ENCODE peak calls at places on chromosomes 13 and 19, in four cellular contexts. One of them, this sample, is unnamed.
A peak's percentile ranks its signal among the peaks of the same experiment; 100 is the strongest.

GRCh38 chr19:13120817-13121216 is 2.8 kb downstream of the NACC1 start:
- DNase-seq in K562: no peak
- DNase-seq in H1: no peak
- DNase-seq in GM12878: no peak
- DNase-seq in this sample: no peak

GRCh38 chr19:1568320-1569019 is at the start of gene MEX3D:
- DNase-seq in K562: peak; percentile 98
- DNase-seq in H1: peak; percentile 79
- DNase-seq in GM12878: no peak
- DNase-seq in this sample: no peak

GRCh38 chr13:113972451-113973217 is 1.2 kb downstream of the C13orf46 start:
- DNase-seq in K562: no peak
- DNase-seq in H1: no peak
- DNase-seq in GM12878: no peak
- DNase-seq in this sample: no peak

GRCh38 chr13:71218960-71219359 is 648.0 kb downstream of the DACH1 start:
- DNase-seq in K562: no peak
- DNase-seq in H1: no peak
- DNase-seq in GM12878: no peak
- DNase-seq in this sample: no peak

GRCh38 chr13:44079413-44080205 is 199.9 kb downstream of the LACC1 start:
- DNase-seq in K562: no peak
- DNase-seq in H1: no peak
- DNase-seq in GM12878: no peak
- DNase-seq in this sample: no peak

GRCh38 chr13:104315606-104316005 is 1249.4 kb upstream of the SLC10A2 start:
- DNase-seq in K562: no peak
- DNase-seq in H1: no peak
- DNase-seq in GM12878: no peak
- DNase-seq in this sample: peak; percentile 3

GRCh38 chr13:113122571-113123225 is at the start of gene F10:
- DNase-seq in K562: peak; percentile 65
- DNase-seq in H1: peak; percentile 68
- DNase-seq in GM12878: no peak
- DNase-seq in this sample: peak; percentile 50

GRCh38 chr13:51620165-51620983 is 36.1 kb downstream of the WDFY2 start:
- DNase-seq in K562: no peak
- DNase-seq in H1: no peak
- DNase-seq in GM12878: no peak
- DNase-seq in this sample: no peak

GRCh38 chr19:14369399-14370168 is 11.7 kb upstream of the ADGRE5 start:
- DNase-seq in K562: peak; percentile 30
- DNase-seq in H1: no peak
- DNase-seq in GM12878: no peak
- DNase-seq in this sample: no peak

GRCh38 chr19:14112809-14113385 is 4.7 kb downstream of the PRKACA start:
- DNase-seq in K562: no peak
- DNase-seq in H1: no peak
- DNase-seq in GM12878: no peak
- DNase-seq in this sample: no peak

GRCh38 chr13:76837811-76838210 is 48.4 kb downstream of the KCTD12 start:
- DNase-seq in K562: no peak
- DNase-seq in H1: no peak
- DNase-seq in GM12878: no peak
- DNase-seq in this sample: no peak

DNA sequence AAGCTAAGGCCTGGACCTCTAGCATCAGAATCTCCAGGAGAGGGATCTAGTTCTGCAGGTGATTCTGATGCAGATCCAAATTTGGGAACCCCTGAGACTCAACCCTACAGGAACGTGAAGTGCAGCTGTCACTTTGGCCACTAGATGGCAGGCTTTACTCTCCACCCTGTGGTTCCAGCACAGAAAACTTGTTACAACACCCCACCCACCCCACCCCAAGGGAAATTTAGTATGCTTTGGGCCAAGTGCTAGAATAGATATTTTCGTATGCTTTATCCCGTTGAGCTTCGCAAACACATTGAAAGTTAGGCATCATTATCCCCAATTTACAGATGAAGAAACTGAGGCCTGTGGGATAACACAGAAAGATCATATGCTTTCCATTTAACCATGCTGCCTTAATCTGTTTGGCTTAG is 232.0 kb downstream of the B3GLCT start:
- DNase-seq in K562: peak; percentile 44
- DNase-seq in H1: peak; percentile 85
- DNase-seq in GM12878: no peak
- DNase-seq in this sample: peak; percentile 22
- TF ChIP-seq CEBPB in K562: no peak
- TF ChIP-seq CEBPB in H1: no peak
- TF ChIP-seq CEBPB in GM12878: no peak
- TF ChIP-seq CEBPB in this sample: no peak

DNA sequence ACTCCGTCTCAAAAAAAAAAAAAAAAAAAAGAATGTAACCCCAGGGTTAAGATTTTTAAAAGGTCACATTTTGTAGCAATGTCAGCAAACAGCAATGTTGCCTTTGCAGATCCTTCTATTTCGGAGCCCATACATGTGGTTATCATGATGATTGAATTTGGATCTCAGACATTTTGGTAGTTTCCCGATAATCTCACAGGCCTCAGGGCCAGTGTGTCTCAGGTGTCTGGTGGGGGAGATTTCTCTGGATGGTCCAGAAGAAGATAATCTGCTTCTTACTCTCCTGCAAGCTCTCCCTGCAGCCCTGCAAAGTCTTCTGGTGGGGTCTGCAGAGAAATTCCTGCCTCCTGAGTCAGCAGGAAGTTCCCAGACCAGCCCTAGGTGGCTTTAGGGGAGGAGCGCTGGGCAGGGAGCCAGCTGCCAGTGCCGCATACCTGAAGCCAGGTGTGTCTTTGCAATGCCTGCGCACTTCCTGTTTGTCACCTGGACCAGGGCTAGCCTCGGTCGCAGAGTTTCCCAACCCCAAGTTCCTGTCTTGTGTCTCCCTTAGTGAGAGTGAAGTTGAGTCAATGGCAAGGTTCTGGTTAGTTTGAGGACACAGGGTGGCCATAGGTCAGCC is 1.4 kb downstream of the SH2D3A start:
- DNase-seq in K562: no peak
- DNase-seq in H1: peak; percentile 80
- DNase-seq in GM12878: no peak
- DNase-seq in this sample: peak; percentile 82
- TF ChIP-seq ZNF274 in K562: no peak
- TF ChIP-seq ZNF274 in H1: no peak
- TF ChIP-seq ZNF274 in GM12878: no peak
- TF ChIP-seq ZNF274 in this sample: no peak

GRCh38 chr19:3528080-3528479 is 10.9 kb upstream of the TEKTIP1 start:
- DNase-seq in K562: no peak
- DNase-seq in H1: no peak
- DNase-seq in GM12878: no peak
- DNase-seq in this sample: no peak
- TF ChIP-seq SP1 in K562: no peak
- TF ChIP-seq SP1 in H1: no peak
- TF ChIP-seq SP1 in GM12878: no peak
- TF ChIP-seq SP1 in this sample: no peak

GRCh38 chr13:110446570-110446880 is 115.0 kb downstream of the RAB20 start:
- DNase-seq in K562: no peak
- DNase-seq in H1: no peak
- DNase-seq in GM12878: no peak
- DNase-seq in this sample: no peak
- TF ChIP-seq CEBPB in K562: no peak
- TF ChIP-seq CEBPB in H1: no peak
- TF ChIP-seq CEBPB in GM12878: no peak
- TF ChIP-seq CEBPB in this sample: no peak

DNA sequence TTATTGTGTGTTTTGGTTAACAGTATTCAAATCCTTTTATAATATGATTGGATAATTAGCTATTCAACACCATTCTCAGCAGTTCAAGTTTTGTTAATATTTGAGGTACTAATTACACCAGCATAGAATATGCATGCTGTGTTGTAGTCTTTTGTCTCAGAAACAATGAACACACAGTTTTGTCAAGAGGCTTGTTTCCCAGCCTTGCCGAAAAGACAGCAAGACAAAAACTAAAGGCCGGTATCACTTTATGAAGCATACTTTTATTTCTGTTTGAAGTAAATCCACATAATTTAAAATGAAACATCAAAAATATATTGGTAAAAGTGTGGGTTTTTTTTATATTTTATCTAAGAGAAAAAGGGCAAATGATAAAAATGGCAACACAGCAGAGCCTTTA is 7.5 kb downstream of the GPR180 start:
- DNase-seq in K562: no peak
- DNase-seq in H1: no peak
- DNase-seq in GM12878: no peak
- DNase-seq in this sample: no peak
- TF ChIP-seq ZNF274 in K562: no peak
- TF ChIP-seq ZNF274 in H1: no peak
- TF ChIP-seq ZNF274 in GM12878: no peak
- TF ChIP-seq ZNF274 in this sample: no peak

DNA sequence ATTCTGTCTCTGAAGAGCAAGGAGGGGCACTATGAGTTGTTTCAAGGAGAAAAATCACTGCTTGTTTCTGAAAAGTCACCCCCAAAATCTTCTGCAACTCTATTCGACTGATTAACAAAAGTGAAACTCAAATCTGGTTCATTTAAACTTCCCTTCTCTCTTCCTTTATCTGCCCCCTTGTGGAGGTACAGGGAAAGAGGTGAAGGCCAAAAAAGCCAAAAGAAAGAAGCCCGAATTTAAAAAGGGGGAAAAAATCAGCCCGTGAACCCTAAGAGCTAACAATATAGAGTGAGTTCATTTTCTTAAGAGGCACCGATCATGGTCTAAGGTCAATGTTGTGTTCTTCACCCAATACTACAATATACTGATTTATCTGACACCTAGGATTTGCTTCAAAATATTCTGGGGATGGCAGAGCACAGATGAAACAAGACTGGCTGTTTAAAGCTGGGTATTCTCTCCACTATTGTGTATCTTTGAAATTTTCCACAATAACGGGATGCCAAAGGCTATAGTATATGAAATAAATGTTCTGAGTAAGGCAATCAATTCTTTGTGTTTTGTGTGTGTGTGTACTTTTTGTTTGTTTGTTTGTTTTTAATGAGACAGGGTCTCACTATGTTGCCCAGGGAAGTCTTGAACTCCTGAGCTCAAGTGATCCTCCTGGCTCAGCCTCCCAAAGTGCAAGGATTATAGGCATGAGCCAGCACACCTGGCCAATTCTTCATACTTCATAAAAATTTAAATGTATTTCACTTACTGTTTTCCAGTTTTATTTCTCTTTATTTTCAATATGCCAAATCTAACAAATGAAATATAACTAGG is 55.0 kb upstream of the EEF1AKMT1 start:
- DNase-seq in K562: peak; percentile 22
- DNase-seq in H1: no peak
- DNase-seq in GM12878: peak; percentile 26
- DNase-seq in this sample: peak; percentile 26
- TF ChIP-seq SP1 in K562: no peak
- TF ChIP-seq SP1 in H1: no peak
- TF ChIP-seq SP1 in GM12878: no peak
- TF ChIP-seq SP1 in this sample: no peak

DNA sequence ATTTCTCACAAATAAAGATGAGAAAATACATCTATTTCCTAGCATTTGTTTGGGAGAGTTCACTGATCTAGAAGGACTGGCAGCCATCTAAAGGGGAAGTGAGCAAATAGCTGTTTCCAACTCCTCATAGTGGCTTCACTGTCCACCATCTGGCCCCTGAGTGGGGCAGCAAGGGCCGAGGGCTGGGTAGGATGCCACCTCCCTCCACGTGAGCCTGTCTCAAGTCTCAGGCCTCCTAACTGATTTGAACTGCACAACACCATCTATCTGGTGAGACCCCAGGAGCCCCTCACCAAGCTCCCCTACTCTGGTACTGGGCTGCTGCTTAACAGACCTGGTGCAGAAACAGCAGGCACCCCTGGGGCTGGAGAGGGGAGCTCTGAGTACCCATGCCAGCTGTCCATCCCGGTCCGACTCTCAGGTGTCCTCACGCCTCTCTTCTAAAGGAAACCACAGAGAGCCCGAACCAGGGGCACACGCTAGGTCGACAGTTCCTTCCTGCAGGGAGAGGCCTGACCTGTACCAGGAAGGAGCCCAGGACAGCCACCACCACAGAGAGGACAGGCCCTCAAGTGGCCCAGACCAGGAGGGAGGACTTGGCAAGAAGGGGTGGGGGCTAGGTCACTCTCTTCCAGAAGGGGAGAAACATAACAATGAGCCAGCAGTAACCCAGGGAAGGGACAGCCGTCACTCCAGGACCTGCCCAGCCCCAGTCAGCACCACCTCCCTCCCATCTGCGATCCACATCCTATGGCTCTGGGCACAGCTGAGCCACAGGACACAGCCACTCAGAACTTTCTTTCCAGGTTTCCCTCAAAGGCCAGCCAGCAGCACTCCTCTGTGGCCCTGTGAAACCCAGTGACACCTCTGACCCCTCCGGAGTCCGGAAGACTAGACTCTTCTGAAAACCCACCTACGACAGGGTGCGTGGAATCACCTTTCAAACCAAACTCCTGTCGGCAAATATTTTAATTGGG is 12.9 kb upstream of the SLC35E1 start:
- DNase-seq in K562: peak; percentile 42
- DNase-seq in H1: no peak
- DNase-seq in GM12878: no peak
- DNase-seq in this sample: no peak
- TF ChIP-seq CEBPB in K562: no peak
- TF ChIP-seq CEBPB in H1: no peak
- TF ChIP-seq CEBPB in GM12878: no peak
- TF ChIP-seq CEBPB in this sample: no peak

DNA sequence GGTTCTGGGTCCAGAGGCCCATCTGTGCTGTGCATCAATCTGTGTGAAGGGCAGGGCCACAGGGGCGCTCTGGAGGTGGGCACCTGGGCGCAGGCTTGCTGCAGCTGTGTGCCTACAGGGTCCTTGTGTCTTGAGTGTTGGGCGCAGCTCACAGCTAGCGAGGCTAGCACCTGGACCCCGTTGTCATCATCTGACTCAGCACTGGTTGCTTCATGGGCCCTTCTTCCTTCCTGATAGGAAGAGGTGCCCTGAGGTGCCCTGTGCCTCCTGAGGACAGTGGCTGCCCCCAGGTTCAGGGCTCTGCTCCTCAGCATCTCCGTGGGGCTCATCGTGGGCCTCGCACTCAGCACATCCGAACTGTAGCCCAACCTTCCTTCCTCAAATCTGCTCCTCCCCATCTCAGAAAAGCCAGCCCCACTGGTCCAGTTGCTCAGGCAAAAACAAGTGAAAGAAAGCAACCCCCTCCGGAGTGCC is 54.8 kb downstream of the GATAD2A start:
- DNase-seq in K562: no peak
- DNase-seq in H1: no peak
- DNase-seq in GM12878: no peak
- DNase-seq in this sample: no peak
- TF ChIP-seq ZNF274 in K562: no peak
- TF ChIP-seq ZNF274 in H1: no peak
- TF ChIP-seq ZNF274 in GM12878: no peak
- TF ChIP-seq ZNF274 in this sample: no peak

DNA sequence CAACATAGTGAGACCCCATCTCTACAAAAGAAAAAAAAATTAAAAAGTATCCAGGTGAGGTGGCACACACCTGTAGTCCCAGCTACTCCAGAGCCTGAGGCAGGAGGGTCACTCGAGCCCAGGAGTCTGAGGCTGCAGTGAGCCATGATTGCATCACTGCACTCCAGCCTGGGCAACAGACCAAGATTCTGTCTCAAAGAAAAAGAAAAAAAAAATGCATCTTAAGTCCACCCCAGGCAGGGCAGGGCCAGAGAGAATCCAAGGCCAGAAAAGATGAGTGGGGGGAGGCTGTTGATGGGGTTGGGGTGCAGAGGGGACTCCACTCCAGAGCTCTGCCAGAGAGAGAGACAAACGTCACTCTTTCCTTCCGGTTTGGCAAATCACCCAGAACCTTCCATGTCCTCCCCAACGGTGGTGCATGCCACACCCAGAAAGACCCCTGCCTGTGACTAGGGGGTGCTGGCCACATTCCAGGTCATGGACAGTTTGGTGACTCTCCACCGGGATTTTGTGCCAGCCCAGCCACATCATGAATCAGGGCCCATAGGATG is 431 bp downstream of the FUT3 start:
- DNase-seq in K562: peak; percentile 6
- DNase-seq in H1: no peak
- DNase-seq in GM12878: no peak
- DNase-seq in this sample: no peak
- TF ChIP-seq SP1 in K562: no peak
- TF ChIP-seq SP1 in H1: no peak
- TF ChIP-seq SP1 in GM12878: no peak
- TF ChIP-seq SP1 in this sample: no peak

This sample was measured in HCT116.